ENCODE peak calls at places on chromosomes 1 and 21, in four cellular contexts. One of them, this sample, is unnamed. For H3K4me1, the result is how much of the 10 kb centered on the place peaks cover.

GRCh38 chr1:93629101-93630059 is 52.3 kb downstream of the BCAR3 start:
- DNase-seq in testis: peak
- DNase-seq in Peyer's patch: no peak
- DNase-seq in heart right ventricle: no peak
- DNase-seq in this sample: peak

GRCh38 chr1:57411262-57411661 is 12.6 kb downstream of the DAB1 start:
- DNase-seq in testis: no peak
- DNase-seq in heart right ventricle: no peak
- DNase-seq in Peyer's patch: no peak
- DNase-seq in this sample: no peak

GRCh38 chr1:69569983-69570755 is 2.4 kb downstream of the LRRC7 start:
- DNase-seq in testis: no peak
- DNase-seq in Peyer's patch: no peak
- DNase-seq in heart right ventricle: no peak
- DNase-seq in this sample: no peak

GRCh38 chr1:201728731-201729130 is 100.2 kb upstream of the IPO9 start:
- DNase-seq in heart right ventricle: no peak
- DNase-seq in testis: no peak
- DNase-seq in Peyer's patch: no peak
- DNase-seq in this sample: no peak

GRCh38 chr21:45598666-45599065 is 44.9 kb upstream of the PCBP3 start:
- DNase-seq in testis: no peak
- DNase-seq in heart right ventricle: no peak
- DNase-seq in Peyer's patch: peak
- DNase-seq in this sample: no peak

GRCh38 chr21:46092026-46092764 is 5.7 kb upstream of the COL6A2 start:
- DNase-seq in testis: peak
- DNase-seq in heart right ventricle: peak
- DNase-seq in Peyer's patch: peak
- DNase-seq in this sample: peak

GRCh38 chr1:53077599-53077965 is 15.6 kb downstream of the PODN start:
- DNase-seq in testis: no peak
- DNase-seq in Peyer's patch: no peak
- DNase-seq in heart right ventricle: peak
- DNase-seq in this sample: no peak

GRCh38 chr21:37139902-37140301 is 66.8 kb downstream of the TTC3 start:
- DNase-seq in testis: no peak
- DNase-seq in heart right ventricle: no peak
- DNase-seq in Peyer's patch: no peak
- DNase-seq in this sample: no peak

GRCh38 chr1:11293856-11294255 is 20.9 kb downstream of the UBIAD1 start:
- DNase-seq in Peyer's patch: no peak
- DNase-seq in heart right ventricle: no peak
- DNase-seq in testis: no peak
- DNase-seq in this sample: no peak
- H3K4me1 ChIP-seq in Peyer's patch: under half
- H3K4me1 ChIP-seq in heart right ventricle: under half
- H3K4me1 ChIP-seq in testis: under half
- H3K4me1 ChIP-seq in this sample: under half

GRCh38 chr1:243713470-243714186 is 136.4 kb downstream of the AKT3 start:
- DNase-seq in Peyer's patch: no peak
- DNase-seq in testis: peak
- DNase-seq in heart right ventricle: no peak
- DNase-seq in this sample: no peak

GRCh38 chr1:243718022-243718421 is 132.0 kb downstream of the AKT3 start:
- DNase-seq in heart right ventricle: no peak
- DNase-seq in testis: no peak
- DNase-seq in Peyer's patch: no peak
- DNase-seq in this sample: no peak

GRCh38 chr1:243712890-243713425 is 137.1 kb downstream of the AKT3 start:
- DNase-seq in Peyer's patch: no peak
- DNase-seq in testis: no peak
- DNase-seq in heart right ventricle: no peak
- DNase-seq in this sample: no peak

GRCh38 chr1:243716901-243717300 is 133.1 kb downstream of the AKT3 start:
- DNase-seq in testis: no peak
- DNase-seq in Peyer's patch: no peak
- DNase-seq in heart right ventricle: no peak
- DNase-seq in this sample: no peak

DNA sequence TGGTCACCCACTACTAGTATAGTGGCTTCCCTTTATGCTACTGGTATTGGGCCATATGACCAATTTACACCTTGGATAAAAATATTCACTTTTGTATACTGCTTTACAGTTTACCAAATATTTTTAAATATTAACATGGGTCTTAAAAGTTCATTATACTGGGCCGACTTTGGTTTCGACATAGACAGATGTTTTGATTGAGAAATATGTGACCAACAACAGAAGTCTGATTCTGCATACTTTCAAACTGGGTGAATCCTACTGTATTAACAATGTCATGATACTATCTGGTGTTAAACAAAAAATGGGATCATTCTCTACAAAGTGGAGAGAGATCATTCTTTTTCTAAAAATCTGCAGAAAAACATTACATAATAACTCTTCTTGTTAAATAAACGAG is 134.8 kb downstream of the AKT3 start:
- DNase-seq in testis: no peak
- DNase-seq in Peyer's patch: no peak
- DNase-seq in heart right ventricle: no peak
- DNase-seq in this sample: no peak
- H3K4me1 ChIP-seq in testis: under half
- H3K4me1 ChIP-seq in Peyer's patch: under half
- H3K4me1 ChIP-seq in heart right ventricle: under half
- H3K4me1 ChIP-seq in this sample: under half

GRCh38 chr1:204074274-204075115 is 1.6 kb downstream of the SOX13 start:
- DNase-seq in heart right ventricle: peak
- DNase-seq in testis: peak
- DNase-seq in Peyer's patch: peak
- DNase-seq in this sample: peak

GRCh38 chr1:204077979-204078696 is 5.2 kb downstream of the SOX13 start:
- DNase-seq in Peyer's patch: no peak
- DNase-seq in testis: no peak
- DNase-seq in heart right ventricle: no peak
- DNase-seq in this sample: no peak

GRCh38 chr1:204075116-204075636 is 2.3 kb downstream of the SOX13 start:
- DNase-seq in Peyer's patch: peak
- DNase-seq in testis: peak
- DNase-seq in heart right ventricle: peak
- DNase-seq in this sample: peak

GRCh38 chr1:204075890-204076837 is 3.2 kb downstream of the SOX13 start:
- DNase-seq in heart right ventricle: no peak
- DNase-seq in testis: no peak
- DNase-seq in Peyer's patch: no peak
- DNase-seq in this sample: no peak

GRCh38 chr1:204076891-204077290 is 4.0 kb downstream of the SOX13 start:
- DNase-seq in heart right ventricle: no peak
- DNase-seq in testis: no peak
- DNase-seq in Peyer's patch: no peak
- DNase-seq in this sample: no peak
- H3K4me1 ChIP-seq in heart right ventricle: half or more
- H3K4me1 ChIP-seq in testis: under half
- H3K4me1 ChIP-seq in Peyer's patch: under half
- H3K4me1 ChIP-seq in this sample: half or more

GRCh38 chr1:203555046-203555445 is 61.1 kb downstream of the OPTC start:
- DNase-seq in heart right ventricle: no peak
- DNase-seq in testis: no peak
- DNase-seq in Peyer's patch: no peak
- DNase-seq in this sample: no peak
- H3K4me1 ChIP-seq in heart right ventricle: half or more
- H3K4me1 ChIP-seq in testis: under half
- H3K4me1 ChIP-seq in Peyer's patch: under half
- H3K4me1 ChIP-seq in this sample: under half

GRCh38 chr21:35044128-35044527 is 5.0 kb downstream of the RUNX1 start:
- DNase-seq in Peyer's patch: no peak
- DNase-seq in heart right ventricle: no peak
- DNase-seq in testis: no peak
- DNase-seq in this sample: peak
- H3K4me1 ChIP-seq in Peyer's patch: under half
- H3K4me1 ChIP-seq in heart right ventricle: under half
- H3K4me1 ChIP-seq in testis: under half
- H3K4me1 ChIP-seq in this sample: under half

GRCh38 chr1:167599839-167600581 is 30.0 kb upstream of the RCSD1 start:
- DNase-seq in Peyer's patch: no peak
- DNase-seq in testis: peak
- DNase-seq in heart right ventricle: no peak
- DNase-seq in this sample: peak
- H3K4me1 ChIP-seq in Peyer's patch: under half
- H3K4me1 ChIP-seq in testis: under half
- H3K4me1 ChIP-seq in heart right ventricle: under half
- H3K4me1 ChIP-seq in this sample: under half

GRCh38 chr1:203702130-203702577 is 62.8 kb upstream of the LAX1 start:
- DNase-seq in heart right ventricle: no peak
- DNase-seq in Peyer's patch: no peak
- DNase-seq in testis: peak
- DNase-seq in this sample: peak

GRCh38 chr1:203704120-203704519 is 60.9 kb upstream of the LAX1 start:
- DNase-seq in Peyer's patch: no peak
- DNase-seq in heart right ventricle: no peak
- DNase-seq in testis: no peak
- DNase-seq in this sample: no peak

GRCh38 chr1:203700901-203701300 is 64.1 kb upstream of the LAX1 start:
- DNase-seq in Peyer's patch: no peak
- DNase-seq in heart right ventricle: no peak
- DNase-seq in testis: no peak
- DNase-seq in this sample: no peak

GRCh38 chr1:203703586-203703985 is 61.4 kb upstream of the LAX1 start:
- DNase-seq in heart right ventricle: no peak
- DNase-seq in Peyer's patch: no peak
- DNase-seq in testis: no peak
- DNase-seq in this sample: no peak

GRCh38 chr1:203701606-203702005 is 63.4 kb upstream of the LAX1 start:
- DNase-seq in Peyer's patch: no peak
- DNase-seq in testis: no peak
- DNase-seq in heart right ventricle: no peak
- DNase-seq in this sample: no peak
- H3K4me1 ChIP-seq in Peyer's patch: under half
- H3K4me1 ChIP-seq in testis: under half
- H3K4me1 ChIP-seq in heart right ventricle: under half
- H3K4me1 ChIP-seq in this sample: under half

GRCh38 chr1:44806704-44807363 is at the start of gene DYNLT4:
- DNase-seq in testis: no peak
- DNase-seq in Peyer's patch: no peak
- DNase-seq in heart right ventricle: no peak
- DNase-seq in this sample: no peak

GRCh38 chr1:44807364-44808062 is 362 bp upstream of the DYNLT4 start:
- DNase-seq in testis: peak
- DNase-seq in heart right ventricle: peak
- DNase-seq in Peyer's patch: peak
- DNase-seq in this sample: peak

GRCh38 chr1:44808063-44808937 is at the start of gene BTBD19:
- DNase-seq in Peyer's patch: peak
- DNase-seq in heart right ventricle: peak
- DNase-seq in testis: peak
- DNase-seq in this sample: peak

GRCh38 chr1:44805311-44806024 is 1.7 kb downstream of the DYNLT4 start:
- DNase-seq in testis: no peak
- DNase-seq in Peyer's patch: peak
- DNase-seq in heart right ventricle: no peak
- DNase-seq in this sample: no peak

GRCh38 chr1:44806025-44806703 is 987 bp downstream of the DYNLT4 start:
- DNase-seq in heart right ventricle: no peak
- DNase-seq in testis: no peak
- DNase-seq in Peyer's patch: peak
- DNase-seq in this sample: peak
- H3K4me1 ChIP-seq in heart right ventricle: half or more
- H3K4me1 ChIP-seq in testis: half or more
- H3K4me1 ChIP-seq in Peyer's patch: half or more
- H3K4me1 ChIP-seq in this sample: under half

GRCh38 chr1:19437911-19438310 is 47.4 kb downstream of the CAPZB start:
- DNase-seq in heart right ventricle: peak
- DNase-seq in testis: peak
- DNase-seq in Peyer's patch: no peak
- DNase-seq in this sample: peak

GRCh38 chr1:19435181-19435580 is 50.2 kb downstream of the CAPZB start:
- DNase-seq in testis: no peak
- DNase-seq in heart right ventricle: no peak
- DNase-seq in Peyer's patch: no peak
- DNase-seq in this sample: no peak

GRCh38 chr1:19435851-19436465 is 49.4 kb downstream of the CAPZB start:
- DNase-seq in Peyer's patch: no peak
- DNase-seq in testis: no peak
- DNase-seq in heart right ventricle: no peak
- DNase-seq in this sample: no peak

GRCh38 chr1:19438552-19439196 is 46.7 kb downstream of the CAPZB start:
- DNase-seq in testis: no peak
- DNase-seq in Peyer's patch: no peak
- DNase-seq in heart right ventricle: no peak
- DNase-seq in this sample: no peak

GRCh38 chr1:19436716-19437476 is 48.4 kb downstream of the CAPZB start:
- DNase-seq in heart right ventricle: peak
- DNase-seq in Peyer's patch: peak
- DNase-seq in testis: peak
- DNase-seq in this sample: peak
- H3K4me1 ChIP-seq in heart right ventricle: half or more
- H3K4me1 ChIP-seq in Peyer's patch: under half
- H3K4me1 ChIP-seq in testis: half or more
- H3K4me1 ChIP-seq in this sample: half or more